ENCODE peak calls at places on chromosomes 6 and 20, in five cellular contexts. One of them, this sample, is unnamed.

GRCh38 chr20:38961530-38962043 is 557 bp upstream of the DHX35 start:
- DNase-seq in SK-N-SH: no peak
- DNase-seq in K562: no peak
- DNase-seq in IMR-90: no peak
- DNase-seq in A549: peak
- DNase-seq in this sample: no peak

GRCh38 chr6:32445321-32445854 is 5.7 kb downstream of the HLA-DRA start:
- DNase-seq in SK-N-SH: no peak
- DNase-seq in K562: no peak
- DNase-seq in A549: no peak
- DNase-seq in IMR-90: no peak
- DNase-seq in this sample: no peak

GRCh38 chr6:158321960-158322359 is 9.7 kb downstream of the TULP4 start:
- DNase-seq in IMR-90: peak
- DNase-seq in K562: no peak
- DNase-seq in SK-N-SH: no peak
- DNase-seq in A549: no peak
- DNase-seq in this sample: no peak

GRCh38 chr6:40391086-40391485 is 196.1 kb downstream of the LRFN2 start:
- DNase-seq in A549: no peak
- DNase-seq in IMR-90: no peak
- DNase-seq in SK-N-SH: no peak
- DNase-seq in K562: no peak
- DNase-seq in this sample: no peak

GRCh38 chr6:121482004-121482693 is 46.7 kb downstream of the GJA1 start:
- DNase-seq in A549: peak
- DNase-seq in K562: no peak
- DNase-seq in SK-N-SH: peak
- DNase-seq in IMR-90: peak
- DNase-seq in this sample: no peak

GRCh38 chr20:54199721-54200176 is 8.1 kb upstream of the PFDN4 start:
- DNase-seq in K562: peak
- DNase-seq in IMR-90: peak
- DNase-seq in SK-N-SH: peak
- DNase-seq in A549: peak
- DNase-seq in this sample: peak

GRCh38 chr20:4592316-4593148 is 129.2 kb upstream of the PRND start:
- DNase-seq in SK-N-SH: peak
- DNase-seq in K562: peak
- DNase-seq in IMR-90: no peak
- DNase-seq in A549: peak
- DNase-seq in this sample: no peak

GRCh38 chr6:5671162-5671561 is 335.6 kb downstream of the NRN1 start:
- DNase-seq in SK-N-SH: no peak
- DNase-seq in IMR-90: peak
- DNase-seq in K562: peak
- DNase-seq in A549: no peak
- DNase-seq in this sample: no peak

GRCh38 chr6:150534514-150534913 is 65.2 kb upstream of the PLEKHG1 start:
- DNase-seq in K562: no peak
- DNase-seq in A549: no peak
- DNase-seq in IMR-90: no peak
- DNase-seq in SK-N-SH: no peak
- DNase-seq in this sample: no peak

DNA sequence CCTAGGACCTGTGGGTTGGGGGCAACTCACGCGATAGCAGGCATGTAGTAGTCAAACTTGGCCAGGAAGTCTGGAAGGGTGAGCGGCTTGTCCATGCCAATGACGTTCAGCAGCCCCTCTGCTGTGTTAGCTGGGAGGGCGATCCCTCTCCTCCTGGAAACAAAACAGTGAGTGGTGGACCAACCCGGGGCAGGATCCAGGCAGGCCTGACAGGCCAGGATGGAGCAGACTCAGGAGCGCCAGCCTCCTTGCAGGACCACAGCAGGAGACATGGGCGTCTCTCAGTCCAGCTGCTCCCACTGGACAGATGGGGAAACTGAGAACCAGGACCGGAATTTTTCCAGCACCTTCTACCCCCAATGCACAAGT is 22.5 kb downstream of the ADA start:
- DNase-seq in K562: no peak
- DNase-seq in SK-N-SH: no peak
- DNase-seq in A549: no peak
- DNase-seq in IMR-90: no peak
- DNase-seq in this sample: no peak
- TF ChIP-seq RCOR1 in K562: no peak
- TF ChIP-seq RCOR1 in SK-N-SH: no peak
- TF ChIP-seq RCOR1 in A549: no peak
- TF ChIP-seq RCOR1 in IMR-90: no peak
- TF ChIP-seq RCOR1 in this sample: no peak

GRCh38 chr6:47674673-47675072 is 23.7 kb upstream of the ADGRF4 start:
- DNase-seq in K562: no peak
- DNase-seq in A549: no peak
- DNase-seq in SK-N-SH: no peak
- DNase-seq in IMR-90: no peak
- DNase-seq in this sample: no peak
- TF ChIP-seq RCOR1 in K562: no peak
- TF ChIP-seq RCOR1 in A549: no peak
- TF ChIP-seq RCOR1 in SK-N-SH: no peak
- TF ChIP-seq RCOR1 in IMR-90: no peak
- TF ChIP-seq RCOR1 in this sample: no peak

GRCh38 chr6:147282566-147282959 is 78.3 kb downstream of the STXBP5 start:
- DNase-seq in K562: no peak
- DNase-seq in SK-N-SH: no peak
- DNase-seq in IMR-90: no peak
- DNase-seq in A549: no peak
- DNase-seq in this sample: no peak
- TF ChIP-seq RCOR1 in K562: no peak
- TF ChIP-seq RCOR1 in SK-N-SH: no peak
- TF ChIP-seq RCOR1 in IMR-90: no peak
- TF ChIP-seq RCOR1 in A549: no peak
- TF ChIP-seq RCOR1 in this sample: no peak

DNA sequence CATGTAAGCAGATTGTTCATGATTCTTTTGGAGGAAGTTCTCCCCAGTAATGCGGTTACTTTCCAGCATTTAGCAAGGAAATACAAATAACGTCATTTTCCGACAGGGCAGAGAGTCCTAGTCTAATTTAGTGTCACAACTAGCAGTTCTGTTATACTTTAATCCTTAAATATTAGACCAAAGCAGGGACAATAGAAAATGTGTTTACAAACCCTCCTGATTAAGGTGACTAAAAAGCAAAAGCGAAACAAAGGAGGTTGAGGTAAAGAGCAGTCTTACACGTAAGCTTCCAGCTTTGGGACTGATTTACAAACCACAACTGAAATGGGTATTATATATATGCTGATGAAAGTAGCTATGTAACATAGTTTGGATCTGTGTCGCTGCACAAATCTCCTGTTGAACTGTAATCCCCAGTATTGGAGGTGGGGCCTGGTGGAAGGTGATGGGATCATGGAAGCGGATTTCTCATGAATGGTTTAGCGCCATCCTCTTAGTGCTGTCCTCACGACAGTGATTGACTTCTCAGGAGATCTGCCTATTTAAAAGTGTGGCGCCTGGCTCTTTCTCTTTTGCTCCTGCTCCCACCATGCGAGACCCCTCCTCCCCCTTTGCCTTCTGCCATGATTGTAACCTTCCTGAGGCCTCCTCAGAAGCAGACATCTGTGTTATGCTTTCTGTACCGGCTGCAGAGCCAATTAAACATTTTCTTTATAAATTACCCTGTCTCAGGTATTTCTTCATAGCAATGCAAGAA is 81.9 kb downstream of the PLCB1 start:
- DNase-seq in SK-N-SH: no peak
- DNase-seq in K562: no peak
- DNase-seq in IMR-90: no peak
- DNase-seq in A549: no peak
- DNase-seq in this sample: peak
- TF ChIP-seq RCOR1 in SK-N-SH: no peak
- TF ChIP-seq RCOR1 in K562: no peak
- TF ChIP-seq RCOR1 in IMR-90: no peak
- TF ChIP-seq RCOR1 in A549: no peak
- TF ChIP-seq RCOR1 in this sample: no peak

GRCh38 chr6:47485491-47486135 is 8.0 kb downstream of the CD2AP start:
- DNase-seq in A549: no peak
- DNase-seq in IMR-90: no peak
- DNase-seq in SK-N-SH: no peak
- DNase-seq in K562: no peak
- DNase-seq in this sample: no peak
- TF ChIP-seq RCOR1 in A549: no peak
- TF ChIP-seq RCOR1 in IMR-90: no peak
- TF ChIP-seq RCOR1 in SK-N-SH: no peak
- TF ChIP-seq RCOR1 in K562: no peak
- TF ChIP-seq RCOR1 in this sample: no peak

DNA sequence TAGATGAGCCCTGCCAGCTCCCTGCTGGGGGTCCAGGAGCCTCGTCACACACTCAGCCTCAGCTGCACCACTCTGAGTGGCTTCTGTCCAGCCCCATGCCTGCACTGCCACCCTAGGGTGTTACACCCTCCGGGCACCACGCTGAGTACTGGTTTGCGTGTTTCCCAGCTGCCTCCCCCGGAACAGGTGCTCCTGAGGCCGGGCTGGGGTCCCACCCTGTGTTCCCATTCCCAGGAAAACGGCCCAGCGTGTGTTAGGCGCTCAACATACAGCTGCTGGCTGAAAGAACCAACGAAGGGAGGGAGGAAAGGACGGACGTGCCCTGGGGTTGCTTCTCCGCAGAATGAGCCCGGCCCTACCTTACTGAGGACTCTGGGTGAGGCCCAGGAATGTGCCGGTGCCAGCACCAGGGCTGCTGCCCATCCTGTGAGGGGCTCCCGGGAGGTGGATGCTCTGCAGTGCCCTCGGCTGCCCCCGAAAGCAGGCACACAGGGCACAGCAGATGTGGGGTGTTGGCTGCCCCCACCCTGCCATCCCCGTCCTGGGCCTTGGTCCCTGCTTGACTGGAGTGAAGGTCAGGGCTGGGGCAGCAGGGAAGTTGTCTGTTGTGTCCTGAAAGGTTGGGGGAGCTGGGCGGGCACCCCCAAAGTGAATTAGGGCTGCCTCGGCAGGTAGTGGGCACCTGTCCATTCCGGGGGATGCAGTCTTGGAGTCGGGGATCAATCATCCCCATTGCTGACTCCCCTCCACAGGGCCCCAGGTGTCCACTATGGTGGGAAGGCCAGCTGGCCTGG is 16.3 kb downstream of the LAMA5 start:
- DNase-seq in IMR-90: no peak
- DNase-seq in K562: no peak
- DNase-seq in A549: no peak
- DNase-seq in SK-N-SH: no peak
- DNase-seq in this sample: no peak
- TF ChIP-seq RCOR1 in IMR-90: no peak
- TF ChIP-seq RCOR1 in K562: no peak
- TF ChIP-seq RCOR1 in A549: no peak
- TF ChIP-seq RCOR1 in SK-N-SH: no peak
- TF ChIP-seq RCOR1 in this sample: no peak

GRCh38 chr20:61911824-61912223 is 153.9 kb downstream of the TAF4 start:
- DNase-seq in A549: no peak
- DNase-seq in K562: no peak
- DNase-seq in SK-N-SH: no peak
- DNase-seq in IMR-90: no peak
- DNase-seq in this sample: no peak

GRCh38 chr20:61916318-61916891 is 149.3 kb downstream of the TAF4 start:
- DNase-seq in A549: no peak
- DNase-seq in SK-N-SH: no peak
- DNase-seq in K562: no peak
- DNase-seq in IMR-90: no peak
- DNase-seq in this sample: no peak

GRCh38 chr20:61915101-61915500 is 150.6 kb downstream of the TAF4 start:
- DNase-seq in SK-N-SH: no peak
- DNase-seq in IMR-90: no peak
- DNase-seq in K562: no peak
- DNase-seq in A549: no peak
- DNase-seq in this sample: no peak

GRCh38 chr20:61912665-61913422 is 152.8 kb downstream of the TAF4 start:
- DNase-seq in A549: no peak
- DNase-seq in SK-N-SH: no peak
- DNase-seq in IMR-90: no peak
- DNase-seq in K562: no peak
- DNase-seq in this sample: peak

DNA sequence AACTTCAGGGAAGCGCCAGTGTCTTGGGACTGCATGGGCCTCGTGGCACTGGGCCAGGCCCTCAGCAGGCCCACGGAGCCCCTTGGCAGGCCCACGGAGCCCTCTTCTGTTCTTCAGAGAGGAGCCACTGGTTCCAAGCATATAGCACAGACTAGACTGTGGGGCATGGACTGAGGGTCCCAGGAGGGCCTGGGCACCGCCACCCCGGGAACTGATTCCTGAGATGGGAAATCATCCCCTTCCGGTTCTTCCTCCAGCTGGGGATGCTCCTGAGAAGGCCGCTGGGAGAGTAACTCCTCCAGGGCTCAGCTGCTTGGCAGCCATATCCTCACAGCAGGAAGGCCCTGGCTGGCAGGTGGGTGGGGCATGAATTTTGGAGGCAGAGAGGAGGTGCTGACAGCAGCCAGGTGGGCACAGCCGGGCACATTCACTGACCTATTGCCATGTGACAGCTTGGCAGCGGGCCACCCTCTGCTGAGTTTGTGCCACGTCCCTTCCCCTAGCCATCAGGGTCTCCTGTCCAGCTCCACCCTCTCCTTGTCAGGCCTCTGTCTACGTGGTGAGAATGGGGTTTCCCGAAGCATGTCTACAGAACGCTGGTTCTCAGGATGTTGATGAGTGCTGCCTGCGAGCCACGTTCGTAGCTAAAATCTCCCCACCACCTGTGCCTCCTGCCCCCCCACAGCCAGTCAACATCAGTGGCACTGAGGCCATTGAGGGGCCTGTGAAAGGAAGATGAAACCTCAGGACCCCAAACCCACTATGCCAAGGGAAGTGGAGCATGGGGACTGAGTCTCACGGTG is 152.1 kb downstream of the TAF4 start:
- DNase-seq in K562: no peak
- DNase-seq in A549: no peak
- DNase-seq in IMR-90: no peak
- DNase-seq in SK-N-SH: no peak
- DNase-seq in this sample: peak
- TF ChIP-seq RCOR1 in K562: no peak
- TF ChIP-seq RCOR1 in A549: no peak
- TF ChIP-seq RCOR1 in IMR-90: no peak
- TF ChIP-seq RCOR1 in SK-N-SH: no peak
- TF ChIP-seq RCOR1 in this sample: no peak

GRCh38 chr20:56506103-56506502 is 18.4 kb upstream of the FAM209A start:
- DNase-seq in K562: no peak
- DNase-seq in SK-N-SH: no peak
- DNase-seq in A549: no peak
- DNase-seq in IMR-90: no peak
- DNase-seq in this sample: no peak
- TF ChIP-seq RCOR1 in K562: no peak
- TF ChIP-seq RCOR1 in SK-N-SH: no peak
- TF ChIP-seq RCOR1 in A549: no peak
- TF ChIP-seq RCOR1 in IMR-90: no peak
- TF ChIP-seq RCOR1 in this sample: no peak